ENCODE peak calls at places on chromosomes 12 and 14, in six cellular contexts. Q is endodermal cell, W is adrenal gland, O is neural crest cell, K is NCI-H1092, V is DND-41. L is an unnamed sample.

GRCh38 chr12:52508211-52508610 is 12.0 kb downstream of the KRT5 start:
- DNase-seq in Q (no peak), W (no peak), O (no peak), K (no peak), V (no peak), L (no peak)

GRCh38 chr12:58533652-58534051 is 386.7 kb downstream of the LRIG3 start:
- DNase-seq in Q (no peak), W (no peak), O (no peak), K (no peak), V (no peak), L (no peak)

GRCh38 chr12:47021298-47021697 is 58.1 kb upstream of the PCED1B start:
- DNase-seq in Q (no peak), W (no peak), O (peak), K (peak), V (peak), L (no peak)

GRCh38 chr12:31928246-31929139 is 30.7 kb upstream of the RESF1 start:
- DNase-seq in Q (no peak), W (no peak), O (no peak), K (no peak), V (no peak), L (no peak)

GRCh38 chr12:116480210-116480818 is 78.9 kb upstream of the MAP1LC3B2 start:
- DNase-seq in Q (no peak), W (no peak), O (no peak), K (no peak), V (peak), L (no peak)

GRCh38 chr12:111387747-111388365 is 17.9 kb upstream of the SH2B3 start:
- DNase-seq in Q (no peak), W (no peak), O (no peak), K (no peak), V (no peak), L (no peak)

GRCh38 chr14:58861546-58861945 is 223.8 kb downstream of the DACT1 start:
- DNase-seq in Q (no peak), W (no peak), O (no peak), K (no peak), V (no peak), L (no peak)

GRCh38 chr14:95515080-95515489 is 1.4 kb downstream of the SYNE3 start:
- DNase-seq in Q (peak), W (peak), O (peak), K (no peak), V (no peak), L (no peak)

GRCh38 chr12:1007276-1007675 is 16.3 kb downstream of the ERC1 start:
- DNase-seq in Q (no peak), W (no peak), O (no peak), K (no peak), V (no peak), L (no peak)

GRCh38 chr12:13250416-13250815 is 53.9 kb downstream of the EMP1 start:
- DNase-seq in Q (peak), W (no peak), O (no peak), K (no peak), V (no peak), L (no peak)

GRCh38 chr12:127489055-127489454 is 777.9 kb upstream of the TMEM132C start:
- DNase-seq in Q (no peak), W (no peak), O (no peak), K (no peak), V (no peak), L (peak)

GRCh38 chr14:103028161-103028767 is 29.1 kb downstream of the CDC42BPB start:
- DNase-seq in Q (no peak), W (no peak), O (no peak), K (no peak), V (no peak), L (no peak)

GRCh38 chr14:59816931-59817330 is 53.6 kb downstream of the RTN1 start:
- DNase-seq in Q (no peak), W (no peak), O (no peak), K (no peak), V (no peak), L (no peak)

GRCh38 chr12:22458301-22458917 is 85.9 kb downstream of the C2CD5 start:
- DNase-seq in Q (no peak), W (no peak), O (no peak), K (no peak), V (no peak), L (no peak)

GRCh38 chr12:12486661-12487240 is 75.9 kb downstream of the DUSP16 start:
- DNase-seq in Q (no peak), W (peak), O (no peak), K (no peak), V (no peak), L (no peak)

GRCh38 chr12:68919581-68920239 is 13.3 kb downstream of the CPM start:
- DNase-seq in Q (no peak), W (no peak), O (no peak), K (no peak), V (no peak), L (no peak)

GRCh38 chr14:103746706-103747105 is 31.1 kb downstream of the ZFYVE21 start:
- DNase-seq in Q (peak), W (no peak), O (no peak), K (no peak), V (no peak), L (no peak)

GRCh38 chr12:31234955-31235867 is 90.7 kb downstream of the SINHCAF start:
- DNase-seq in Q (peak), W (peak), O (peak), K (peak), V (no peak), L (peak)

GRCh38 chr12:69338120-69338859 is 9.9 kb upstream of the LYZ start:
- DNase-seq in Q (no peak), W (no peak), O (no peak), K (no peak), V (no peak), L (no peak)

GRCh38 chr12:12947902-12948301 is 4.1 kb downstream of the GPRC5D start:
- DNase-seq in Q (no peak), W (no peak), O (no peak), K (no peak), V (no peak), L (no peak)

GRCh38 chr12:46946137-46946536 is 120.3 kb upstream of the SLC38A4 start:
- DNase-seq in Q (no peak), W (no peak), O (no peak), K (no peak), V (no peak), L (no peak)

GRCh38 chr12:21526721-21527345 is 737 bp downstream of the SPX start:
- DNase-seq in Q (no peak), W (no peak), O (no peak), K (no peak), V (no peak), L (peak)

GRCh38 chr12:12807970-12808702 is 5.0 kb upstream of the DDX47 start:
- DNase-seq in Q (no peak), W (peak), O (no peak), K (no peak), V (peak), L (peak)

GRCh38 chr14:22822619-22823551 is 6.8 kb upstream of the MRPL52 start:
- DNase-seq in Q (peak), W (peak), O (peak), K (peak), V (no peak), L (peak)

GRCh38 chr14:75418779-75419768 is 8.7 kb upstream of the JDP2 start:
- DNase-seq in Q (peak), W (no peak), O (no peak), K (no peak), V (peak), L (peak)

GRCh38 chr14:60189923-60190840 is 25.0 kb upstream of the DHRS7 start:
- DNase-seq in Q (no peak), W (no peak), O (no peak), K (peak), V (no peak), L (no peak)

GRCh38 chr12:39586811-39587210 is 32.8 kb downstream of the ABCD2 start:
- DNase-seq in Q (no peak), W (no peak), O (no peak), K (no peak), V (no peak), L (no peak)

GRCh38 chr14:71720978-71721624 is 211.1 kb upstream of the RGS6 start:
- DNase-seq in Q (peak), W (peak), O (peak), K (peak), V (peak), L (peak)

GRCh38 chr12:72974954-72975555 is 702.9 kb downstream of the TRHDE start:
- DNase-seq in Q (no peak), W (no peak), O (no peak), K (no peak), V (no peak), L (no peak)

GRCh38 chr12:25151476-25151875 is 43.5 kb downstream of the DNAI7 start:
- DNase-seq in Q (peak), W (peak), O (no peak), K (no peak), V (no peak), L (peak)

GRCh38 chr14:101222362-101223090 is 319.0 kb upstream of the RTL1 start:
- DNase-seq in Q (peak), W (no peak), O (no peak), K (no peak), V (peak), L (no peak)

GRCh38 chr12:104011265-104011664 is 38.7 kb downstream of the GLT8D2 start:
- DNase-seq in Q (no peak), W (no peak), O (no peak), K (no peak), V (no peak), L (no peak)

GRCh38 chr14:51396222-51396815 is 156.3 kb downstream of the TMX1 start:
- DNase-seq in Q (no peak), W (no peak), O (no peak), K (no peak), V (no peak), L (peak)

GRCh38 chr12:97758102-97758501 is 295.5 kb downstream of the RMST start:
- DNase-seq in Q (no peak), W (no peak), O (no peak), K (no peak), V (no peak), L (no peak)

L was measured in body of pancreas.